ENCODE peak calls at places on chromosomes 1 and 21, in four cellular contexts. O is tibial artery, D is left ventricle myocardium inferior, Y is psoas muscle. E is an unnamed sample.

GRCh38 chr1:1033731-1034437 is 14.0 kb downstream of the AGRN start:
- DNase-seq in O (no peak), D (no peak), Y (no peak), E (peak; percentile 21)

GRCh38 chr21:45990741-45991605 is 9.4 kb downstream of the COL6A1 start:
- DNase-seq in O (peak; percentile 18), D (peak; percentile 18), Y (peak; percentile 52), E (no peak)

GRCh38 chr1:88609051-88609450 is 75.0 kb upstream of the PKN2 start:
- DNase-seq in O (no peak), D (no peak), Y (no peak), E (no peak)

GRCh38 chr1:214952648-214953047 is 129.9 kb upstream of the KCNK2 start:
- DNase-seq in O (no peak), D (no peak), Y (no peak), E (no peak)

GRCh38 chr1:226827458-226827857 is 43.0 kb upstream of the PSEN2 start:
- DNase-seq in O (peak; percentile 74), D (peak; percentile 73), Y (peak; percentile 81), E (no peak)

GRCh38 chr1:212488436-212489283 is 55.9 kb downstream of the NENF start:
- DNase-seq in O (peak; percentile 84), D (no peak), Y (peak; percentile 62), E (no peak)

GRCh38 chr1:162357681-162358266 is 18.9 kb downstream of the SPATA46 start:
- DNase-seq in O (no peak), D (no peak), Y (no peak), E (peak; percentile 22)

GRCh38 chr21:15701845-15702244 is 27.9 kb upstream of the USP25 start:
- DNase-seq in O (no peak), D (no peak), Y (no peak), E (no peak)

GRCh38 chr1:22447581-22448215 is 4.0 kb upstream of the ZBTB40 start:
- DNase-seq in O (peak; percentile 31), D (no peak), Y (peak; percentile 63), E (peak; percentile 94)

GRCh38 chr1:47898156-47898825 is 98.9 kb downstream of the TRABD2B start:
- DNase-seq in O (no peak), D (no peak), Y (no peak), E (no peak)

GRCh38 chr21:43930848-43931384 is 65.9 kb downstream of the AGPAT3 start:
- DNase-seq in O (no peak), D (no peak), Y (peak; percentile 46), E (no peak)

GRCh38 chr1:118209648-118210047 is 24.6 kb upstream of the SPAG17 start:
- DNase-seq in O (no peak), D (no peak), Y (no peak), E (no peak)

GRCh38 chr1:59827055-59827643 is 12.4 kb downstream of the HOOK1 start:
- DNase-seq in O (no peak), D (no peak), Y (no peak), E (no peak)

GRCh38 chr1:35558374-35559316 is 1.0 kb downstream of the NCDN start:
- DNase-seq in O (no peak), D (no peak), Y (peak; percentile 55), E (no peak)

GRCh38 chr1:91710261-91710660 is 175.7 kb downstream of the TGFBR3 start:
- DNase-seq in O (no peak), D (no peak), Y (no peak), E (no peak)

GRCh38 chr1:230650300-230650699 is 8.0 kb downstream of the COG2 start:
- DNase-seq in O (no peak), D (no peak), Y (no peak), E (no peak)

GRCh38 chr1:230643887-230644286 is 1.6 kb downstream of the COG2 start:
- DNase-seq in O (no peak), D (no peak), Y (no peak), E (no peak)

GRCh38 chr1:230648114-230648513 is 5.8 kb downstream of the COG2 start:
- DNase-seq in O (no peak), D (no peak), Y (no peak), E (no peak)

GRCh38 chr1:230642263-230642959 is at the start of gene COG2:
- DNase-seq in O (peak; percentile 92), D (peak; percentile 96), Y (peak; percentile 97), E (peak; percentile 93)

DNA sequence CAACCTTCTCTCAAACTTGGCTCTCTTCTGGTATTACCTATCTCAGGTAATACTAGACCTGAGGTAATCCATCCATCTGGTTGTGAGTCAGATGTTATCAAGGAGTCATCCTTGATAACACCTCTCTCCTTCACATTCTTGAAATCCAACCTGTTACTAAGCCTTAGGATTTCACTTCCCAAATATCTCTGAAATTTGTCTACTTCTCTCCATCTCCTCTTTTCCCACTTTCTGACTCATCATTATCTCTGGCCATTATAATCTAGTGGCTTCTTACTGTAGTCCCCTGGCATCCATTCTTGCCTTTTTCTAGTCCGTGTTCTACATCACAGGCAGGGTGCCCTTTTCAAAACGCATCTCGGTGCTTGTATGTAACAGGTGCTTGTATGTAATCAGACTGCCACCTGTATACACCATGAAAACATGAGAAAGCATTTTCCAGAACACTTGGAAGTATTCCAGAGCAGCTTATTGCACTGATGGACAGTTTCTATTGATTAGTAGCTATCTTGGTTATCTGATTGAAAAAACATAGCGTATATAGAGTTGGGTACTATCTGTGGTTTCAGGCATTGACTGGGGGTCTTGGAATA is 4.5 kb downstream of the COG2 start:
- DNase-seq in O (no peak), D (no peak), Y (no peak), E (no peak)
- H3K4me3 ChIP-seq in O (no peak overlapping the region), D (no peak overlapping the region), Y (no peak overlapping the region), E (no peak overlapping the region)

GRCh38 chr1:40409467-40409866 is 35.9 kb downstream of the SMAP2 start:
- DNase-seq in O (no peak), D (no peak), Y (no peak), E (no peak)

GRCh38 chr1:40405812-40406211 is 32.3 kb downstream of the SMAP2 start:
- DNase-seq in O (no peak), D (no peak), Y (no peak), E (no peak)

GRCh38 chr1:40404670-40405462 is 31.3 kb downstream of the SMAP2 start:
- DNase-seq in O (no peak), D (no peak), Y (no peak), E (peak; percentile 42)

GRCh38 chr1:40411294-40411693 is 37.8 kb downstream of the SMAP2 start:
- DNase-seq in O (no peak), D (no peak), Y (no peak), E (no peak)

DNA sequence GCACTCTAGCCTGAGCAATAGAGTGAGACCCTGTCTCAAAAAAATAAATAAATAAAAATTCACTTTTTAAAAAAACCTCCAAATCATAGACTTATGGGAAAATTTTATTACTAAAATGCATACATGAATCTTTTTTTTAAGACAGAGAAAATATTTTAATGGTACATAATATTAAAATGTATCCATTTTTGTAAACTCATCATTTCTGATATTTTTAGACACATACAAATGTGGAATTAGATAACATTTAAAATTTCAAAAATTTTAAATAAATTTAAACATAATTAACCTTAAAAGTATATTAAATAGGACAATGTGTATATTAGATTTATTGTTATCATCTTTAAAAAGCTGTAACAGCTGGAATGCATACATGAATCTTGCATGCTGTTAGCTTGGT is 33.9 kb downstream of the SMAP2 start:
- DNase-seq in O (no peak), D (no peak), Y (no peak), E (no peak)
- TF ChIP-seq CTCF in O (no peak), D (no peak), Y (no peak), E (no peak)

DNA sequence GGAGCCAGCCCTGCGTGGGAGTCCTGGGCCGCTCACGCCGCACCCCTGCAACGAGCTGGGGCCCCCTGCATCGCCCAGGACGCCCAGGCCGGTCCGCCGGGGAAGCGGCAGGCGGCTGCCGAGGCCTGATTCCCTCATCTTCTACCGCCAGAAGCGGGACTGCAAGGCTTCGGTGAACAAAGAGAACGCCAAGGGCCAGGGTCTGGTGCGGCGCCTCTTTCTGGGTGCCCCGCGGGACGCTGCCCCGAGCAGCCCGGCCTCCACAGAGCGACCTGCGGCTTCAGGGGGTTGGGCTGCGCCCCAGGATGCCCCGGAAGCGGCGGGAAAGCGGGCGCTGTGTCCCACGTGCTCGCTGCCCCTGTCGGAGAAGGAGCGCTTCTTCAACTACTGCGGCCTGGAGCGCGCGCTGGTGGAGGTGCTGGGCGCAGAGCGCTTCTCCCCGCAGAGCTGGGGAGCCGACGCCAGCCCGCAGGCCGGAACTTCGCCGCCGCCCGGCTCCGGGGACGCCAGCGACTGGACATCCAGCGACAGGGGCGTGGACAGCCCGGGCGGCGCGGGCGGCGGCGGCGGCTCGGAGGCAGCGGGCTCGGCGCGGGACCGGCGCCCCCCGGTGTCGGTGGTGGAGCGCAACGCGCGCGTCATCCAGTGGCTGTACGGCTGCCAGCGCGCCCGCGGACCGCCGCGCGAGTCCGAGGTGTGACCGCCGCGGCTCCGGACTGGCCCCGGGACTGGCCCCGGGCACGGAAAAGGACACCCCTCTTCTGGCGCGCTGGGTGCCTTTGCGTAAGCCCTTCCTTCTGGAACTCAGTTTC is 2.7 kb downstream of the FAM110D start:
- DNase-seq in O (peak; percentile 30), D (peak; percentile 74), Y (peak; percentile 88), E (peak; percentile 43)
- H3K4me3 ChIP-seq in O (peak overlapping the region; percentile 63), D (peak overlapping the region; percentile 68), Y (peak overlapping the region; percentile 81), E (peak overlapping the region; percentile 43)

GRCh38 chr1:39160703-39161102 is 43.8 kb upstream of the MACF1 start:
- DNase-seq in O (no peak), D (no peak), Y (no peak), E (peak; percentile 59)
- TF ChIP-seq CTCF in O (no peak), D (peak; percentile 24), Y (no peak), E (no peak)

GRCh38 chr1:196773713-196774112 is 927 bp upstream of the CFHR3 start:
- DNase-seq in O (no peak), D (no peak), Y (no peak), E (no peak)
- H3K4me3 ChIP-seq in O (no peak overlapping the region), D (no peak overlapping the region), Y (no peak overlapping the region), E (no peak overlapping the region)

DNA sequence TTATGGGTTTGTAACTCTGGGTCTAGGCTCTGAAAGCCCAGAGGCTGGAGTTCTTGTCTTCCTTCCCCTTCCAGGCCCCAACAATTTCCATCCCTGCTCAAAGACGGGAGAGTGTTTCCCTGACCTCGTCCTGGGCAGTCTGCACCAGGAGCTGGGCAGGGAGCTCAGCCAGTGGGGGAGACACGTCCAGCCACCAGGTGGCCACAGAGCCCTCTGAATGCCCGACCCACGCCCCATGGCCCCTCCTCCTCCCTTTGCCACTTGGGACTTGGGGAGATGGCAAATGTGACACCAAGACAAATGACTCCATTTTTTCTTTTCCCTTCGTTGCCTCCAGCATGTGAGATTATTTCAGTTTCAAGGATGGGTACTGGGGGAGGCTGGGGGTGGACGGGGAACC is 159.9 kb upstream of the AJAP1 start:
- DNase-seq in O (no peak), D (no peak), Y (no peak), E (no peak)
- TF ChIP-seq CTCF in O (no peak), D (peak; percentile 61), Y (no peak), E (no peak)

DNA sequence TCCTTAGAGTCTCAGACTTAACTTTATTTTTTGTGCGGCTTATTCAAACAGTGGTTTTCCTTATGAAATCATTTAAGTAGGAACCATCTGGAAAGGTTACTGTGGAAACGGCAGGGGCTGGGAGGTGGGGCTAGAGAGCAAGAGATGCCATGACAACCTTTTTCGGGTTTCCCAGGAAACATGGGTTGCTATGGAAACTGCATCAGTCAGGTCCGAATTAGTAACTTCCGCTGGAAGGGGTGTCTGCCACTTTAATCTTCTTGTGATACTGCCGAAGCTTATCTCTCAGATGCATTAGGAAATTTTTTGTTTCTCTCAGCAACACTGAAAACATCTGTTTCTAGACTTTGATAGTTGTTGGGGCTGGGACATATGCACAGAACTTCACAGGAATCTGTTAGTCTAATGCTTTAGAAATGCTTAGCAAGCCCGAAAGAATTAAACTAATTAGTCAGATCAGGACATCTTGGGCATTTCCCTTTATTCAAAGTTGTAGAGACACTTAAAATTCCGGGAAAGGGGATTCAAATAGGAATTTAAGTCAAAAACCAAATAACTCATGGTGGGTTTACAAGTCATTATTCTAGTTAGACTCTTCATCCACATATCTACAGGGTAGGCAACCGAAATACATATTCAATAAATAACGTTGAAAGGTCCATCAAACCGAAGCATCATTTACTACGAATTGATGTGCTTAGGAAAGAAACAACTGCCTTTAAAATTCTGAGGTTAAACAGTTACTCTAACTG is 2.6 kb downstream of the KCNA3 start:
- DNase-seq in O (no peak), D (no peak), Y (no peak), E (peak; percentile 71)
- H3K4me3 ChIP-seq in O (no peak overlapping the region), D (no peak overlapping the region), Y (no peak overlapping the region), E (no peak overlapping the region)

E was measured in foreskin fibroblast.